ENCODE peak calls at places on chromosomes 12 and 14, in ten cellular contexts. One of them, this sample, is unnamed.

GRCh38 chr14:30966415-30967363 is 58.8 kb upstream of the AP4S1 start:
- DNase-seq in thoracic aorta: no peak
- DNase-seq in HFFc6: peak; percentile 97
- DNase-seq in HCT116: peak; percentile 86
- DNase-seq in endothelial cell: no peak
- DNase-seq in lower leg skin: no peak
- DNase-seq in NB4: peak; percentile 56
- DNase-seq in DND-41: no peak
- DNase-seq in choroid plexus epithelial cell: peak; percentile 16
- DNase-seq in psoas muscle: no peak
- DNase-seq in this sample: no peak

GRCh38 chr12:130826151-130826801 is 12.8 kb downstream of the STX2 start:
- DNase-seq in thoracic aorta: no peak
- DNase-seq in HFFc6: peak; percentile 64
- DNase-seq in HCT116: no peak
- DNase-seq in endothelial cell: peak; percentile 71
- DNase-seq in lower leg skin: no peak
- DNase-seq in NB4: peak; percentile 80
- DNase-seq in DND-41: peak; percentile 61
- DNase-seq in choroid plexus epithelial cell: peak; percentile 78
- DNase-seq in psoas muscle: peak; percentile 40
- DNase-seq in this sample: peak; percentile 45

GRCh38 chr14:101349108-101349507 is 212.2 kb upstream of the DIO3 start:
- DNase-seq in thoracic aorta: no peak
- DNase-seq in HFFc6: no peak
- DNase-seq in HCT116: no peak
- DNase-seq in endothelial cell: no peak
- DNase-seq in lower leg skin: no peak
- DNase-seq in NB4: no peak
- DNase-seq in DND-41: no peak
- DNase-seq in choroid plexus epithelial cell: no peak
- DNase-seq in psoas muscle: no peak
- DNase-seq in this sample: no peak

GRCh38 chr14:77730976-77731497 is 23.1 kb downstream of the SLIRP start:
- DNase-seq in thoracic aorta: no peak
- DNase-seq in HFFc6: peak; percentile 48
- DNase-seq in HCT116: no peak
- DNase-seq in endothelial cell: no peak
- DNase-seq in lower leg skin: no peak
- DNase-seq in NB4: no peak
- DNase-seq in DND-41: no peak
- DNase-seq in choroid plexus epithelial cell: peak; percentile 13
- DNase-seq in psoas muscle: no peak
- DNase-seq in this sample: no peak

GRCh38 chr12:5395443-5396401 is 36.2 kb upstream of the NTF3 start:
- DNase-seq in thoracic aorta: no peak
- DNase-seq in HFFc6: no peak
- DNase-seq in HCT116: no peak
- DNase-seq in endothelial cell: no peak
- DNase-seq in lower leg skin: no peak
- DNase-seq in NB4: no peak
- DNase-seq in DND-41: no peak
- DNase-seq in choroid plexus epithelial cell: no peak
- DNase-seq in psoas muscle: no peak
- DNase-seq in this sample: no peak

GRCh38 chr14:75515631-75515999 is 6.7 kb upstream of the BATF start:
- DNase-seq in thoracic aorta: no peak
- DNase-seq in HFFc6: no peak
- DNase-seq in HCT116: no peak
- DNase-seq in endothelial cell: no peak
- DNase-seq in lower leg skin: no peak
- DNase-seq in NB4: peak; percentile 90
- DNase-seq in DND-41: no peak
- DNase-seq in choroid plexus epithelial cell: peak; percentile 56
- DNase-seq in psoas muscle: no peak
- DNase-seq in this sample: no peak

GRCh38 chr12:98741615-98742265 is 96.7 kb downstream of the APAF1 start:
- DNase-seq in thoracic aorta: no peak
- DNase-seq in HFFc6: no peak
- DNase-seq in HCT116: no peak
- DNase-seq in endothelial cell: no peak
- DNase-seq in lower leg skin: no peak
- DNase-seq in NB4: no peak
- DNase-seq in DND-41: no peak
- DNase-seq in choroid plexus epithelial cell: no peak
- DNase-seq in psoas muscle: no peak
- DNase-seq in this sample: no peak

GRCh38 chr12:34287437-34287836 is 265.1 kb downstream of the ALG10 start:
- DNase-seq in thoracic aorta: no peak
- DNase-seq in HFFc6: no peak
- DNase-seq in HCT116: no peak
- DNase-seq in endothelial cell: no peak
- DNase-seq in lower leg skin: no peak
- DNase-seq in NB4: no peak
- DNase-seq in DND-41: no peak
- DNase-seq in choroid plexus epithelial cell: no peak
- DNase-seq in psoas muscle: no peak
- DNase-seq in this sample: no peak

GRCh38 chr12:23911574-23911973 is 37.9 kb downstream of the SOX5 start:
- DNase-seq in thoracic aorta: no peak
- DNase-seq in HFFc6: no peak
- DNase-seq in HCT116: no peak
- DNase-seq in endothelial cell: no peak
- DNase-seq in lower leg skin: no peak
- DNase-seq in NB4: no peak
- DNase-seq in DND-41: no peak
- DNase-seq in choroid plexus epithelial cell: no peak
- DNase-seq in psoas muscle: no peak
- DNase-seq in this sample: no peak

GRCh38 chr14:67358914-67359313 is 690 bp downstream of the ATP6V1D start:
- DNase-seq in thoracic aorta: no peak
- DNase-seq in HFFc6: no peak
- DNase-seq in HCT116: no peak
- DNase-seq in endothelial cell: no peak
- DNase-seq in lower leg skin: no peak
- DNase-seq in NB4: peak; percentile 7
- DNase-seq in DND-41: no peak
- DNase-seq in choroid plexus epithelial cell: no peak
- DNase-seq in psoas muscle: no peak
- DNase-seq in this sample: no peak

GRCh38 chr14:92670177-92670576 is 78.2 kb downstream of the LGMN start:
- DNase-seq in thoracic aorta: no peak
- DNase-seq in HFFc6: peak; percentile 64
- DNase-seq in HCT116: no peak
- DNase-seq in endothelial cell: no peak
- DNase-seq in lower leg skin: no peak
- DNase-seq in NB4: peak; percentile 52
- DNase-seq in DND-41: peak; percentile 16
- DNase-seq in choroid plexus epithelial cell: peak; percentile 74
- DNase-seq in psoas muscle: peak; percentile 21
- DNase-seq in this sample: no peak

GRCh38 chr14:36515896-36516718 is 3.9 kb downstream of the NKX2-1 start:
- DNase-seq in thoracic aorta: no peak
- DNase-seq in HFFc6: no peak
- DNase-seq in HCT116: no peak
- DNase-seq in endothelial cell: no peak
- DNase-seq in lower leg skin: no peak
- DNase-seq in NB4: no peak
- DNase-seq in DND-41: no peak
- DNase-seq in choroid plexus epithelial cell: no peak
- DNase-seq in psoas muscle: no peak
- DNase-seq in this sample: no peak

GRCh38 chr12:115871714-115872113 is 405.8 kb downstream of the MED13L start:
- DNase-seq in thoracic aorta: no peak
- DNase-seq in HFFc6: peak; percentile 34
- DNase-seq in HCT116: peak; percentile 58
- DNase-seq in endothelial cell: peak; percentile 41
- DNase-seq in lower leg skin: no peak
- DNase-seq in NB4: peak; percentile 64
- DNase-seq in DND-41: peak; percentile 20
- DNase-seq in choroid plexus epithelial cell: peak; percentile 57
- DNase-seq in psoas muscle: no peak
- DNase-seq in this sample: no peak

GRCh38 chr12:131908082-131908715 is 13.8 kb downstream of the ULK1 start:
- DNase-seq in thoracic aorta: no peak
- DNase-seq in HFFc6: no peak
- DNase-seq in HCT116: no peak
- DNase-seq in endothelial cell: no peak
- DNase-seq in lower leg skin: no peak
- DNase-seq in NB4: no peak
- DNase-seq in DND-41: no peak
- DNase-seq in choroid plexus epithelial cell: no peak
- DNase-seq in psoas muscle: no peak
- DNase-seq in this sample: no peak

GRCh38 chr12:107564946-107565345 is 120.7 kb upstream of the PWP1 start:
- DNase-seq in thoracic aorta: no peak
- DNase-seq in HFFc6: no peak
- DNase-seq in HCT116: peak; percentile 7
- DNase-seq in endothelial cell: peak; percentile 33
- DNase-seq in lower leg skin: no peak
- DNase-seq in NB4: peak; percentile 34
- DNase-seq in DND-41: no peak
- DNase-seq in choroid plexus epithelial cell: peak; percentile 72
- DNase-seq in psoas muscle: no peak
- DNase-seq in this sample: no peak

GRCh38 chr12:107536613-107537012 is 149.0 kb upstream of the PWP1 start:
- DNase-seq in thoracic aorta: no peak
- DNase-seq in HFFc6: no peak
- DNase-seq in HCT116: no peak
- DNase-seq in endothelial cell: no peak
- DNase-seq in lower leg skin: no peak
- DNase-seq in NB4: no peak
- DNase-seq in DND-41: no peak
- DNase-seq in choroid plexus epithelial cell: peak; percentile 28
- DNase-seq in psoas muscle: no peak
- DNase-seq in this sample: no peak

GRCh38 chr12:110844551-110845395 is 2.0 kb upstream of the CCDC63 start:
- DNase-seq in thoracic aorta: peak; percentile 38
- DNase-seq in HFFc6: no peak
- DNase-seq in HCT116: no peak
- DNase-seq in endothelial cell: no peak
- DNase-seq in lower leg skin: peak; percentile 15
- DNase-seq in NB4: no peak
- DNase-seq in DND-41: no peak
- DNase-seq in choroid plexus epithelial cell: no peak
- DNase-seq in psoas muscle: peak; percentile 50
- DNase-seq in this sample: no peak

GRCh38 chr12:56359851-56360767 is at the start of gene STAT2:
- DNase-seq in thoracic aorta: peak; percentile 96
- DNase-seq in HFFc6: peak; percentile 100
- DNase-seq in HCT116: peak; percentile 100
- DNase-seq in endothelial cell: peak; percentile 97
- DNase-seq in lower leg skin: peak; percentile 99
- DNase-seq in NB4: peak; percentile 100
- DNase-seq in DND-41: peak; percentile 100
- DNase-seq in choroid plexus epithelial cell: peak; percentile 100
- DNase-seq in psoas muscle: peak; percentile 99
- DNase-seq in this sample: peak; percentile 81
- TF ChIP-seq CTCF in thoracic aorta: no peak
- TF ChIP-seq CTCF in HFFc6: no peak
- TF ChIP-seq CTCF in HCT116: no peak
- TF ChIP-seq CTCF in endothelial cell: no peak
- TF ChIP-seq CTCF in lower leg skin: no peak
- TF ChIP-seq CTCF in NB4: no peak
- TF ChIP-seq CTCF in DND-41: no peak
- TF ChIP-seq CTCF in choroid plexus epithelial cell: no peak
- TF ChIP-seq CTCF in psoas muscle: no peak
- TF ChIP-seq CTCF in this sample: no peak

GRCh38 chr12:67477682-67478265 is 170.8 kb upstream of the DYRK2 start:
- DNase-seq in thoracic aorta: no peak
- DNase-seq in HFFc6: no peak
- DNase-seq in HCT116: no peak
- DNase-seq in endothelial cell: no peak
- DNase-seq in lower leg skin: no peak
- DNase-seq in NB4: no peak
- DNase-seq in DND-41: no peak
- DNase-seq in choroid plexus epithelial cell: no peak
- DNase-seq in psoas muscle: no peak
- DNase-seq in this sample: no peak
- TF ChIP-seq CTCF in thoracic aorta: no peak
- TF ChIP-seq CTCF in HFFc6: no peak
- TF ChIP-seq CTCF in HCT116: no peak
- TF ChIP-seq CTCF in endothelial cell: no peak
- TF ChIP-seq CTCF in lower leg skin: no peak
- TF ChIP-seq CTCF in NB4: no peak
- TF ChIP-seq CTCF in DND-41: no peak
- TF ChIP-seq CTCF in choroid plexus epithelial cell: no peak
- TF ChIP-seq CTCF in psoas muscle: no peak
- TF ChIP-seq CTCF in this sample: no peak

GRCh38 chr12:84912191-84913142 is at the start of gene SLC6A15:
- DNase-seq in thoracic aorta: no peak
- DNase-seq in HFFc6: no peak
- DNase-seq in HCT116: no peak
- DNase-seq in endothelial cell: peak; percentile 80
- DNase-seq in lower leg skin: peak; percentile 17
- DNase-seq in NB4: no peak
- DNase-seq in DND-41: no peak
- DNase-seq in choroid plexus epithelial cell: peak; percentile 96
- DNase-seq in psoas muscle: peak; percentile 24
- DNase-seq in this sample: no peak
- TF ChIP-seq CTCF in thoracic aorta: no peak
- TF ChIP-seq CTCF in HFFc6: peak; percentile 35
- TF ChIP-seq CTCF in HCT116: no peak
- TF ChIP-seq CTCF in endothelial cell: peak; percentile 63
- TF ChIP-seq CTCF in lower leg skin: no peak
- TF ChIP-seq CTCF in NB4: no peak
- TF ChIP-seq CTCF in DND-41: no peak
- TF ChIP-seq CTCF in choroid plexus epithelial cell: peak; percentile 67
- TF ChIP-seq CTCF in psoas muscle: no peak
- TF ChIP-seq CTCF in this sample: peak; percentile 39

DNA sequence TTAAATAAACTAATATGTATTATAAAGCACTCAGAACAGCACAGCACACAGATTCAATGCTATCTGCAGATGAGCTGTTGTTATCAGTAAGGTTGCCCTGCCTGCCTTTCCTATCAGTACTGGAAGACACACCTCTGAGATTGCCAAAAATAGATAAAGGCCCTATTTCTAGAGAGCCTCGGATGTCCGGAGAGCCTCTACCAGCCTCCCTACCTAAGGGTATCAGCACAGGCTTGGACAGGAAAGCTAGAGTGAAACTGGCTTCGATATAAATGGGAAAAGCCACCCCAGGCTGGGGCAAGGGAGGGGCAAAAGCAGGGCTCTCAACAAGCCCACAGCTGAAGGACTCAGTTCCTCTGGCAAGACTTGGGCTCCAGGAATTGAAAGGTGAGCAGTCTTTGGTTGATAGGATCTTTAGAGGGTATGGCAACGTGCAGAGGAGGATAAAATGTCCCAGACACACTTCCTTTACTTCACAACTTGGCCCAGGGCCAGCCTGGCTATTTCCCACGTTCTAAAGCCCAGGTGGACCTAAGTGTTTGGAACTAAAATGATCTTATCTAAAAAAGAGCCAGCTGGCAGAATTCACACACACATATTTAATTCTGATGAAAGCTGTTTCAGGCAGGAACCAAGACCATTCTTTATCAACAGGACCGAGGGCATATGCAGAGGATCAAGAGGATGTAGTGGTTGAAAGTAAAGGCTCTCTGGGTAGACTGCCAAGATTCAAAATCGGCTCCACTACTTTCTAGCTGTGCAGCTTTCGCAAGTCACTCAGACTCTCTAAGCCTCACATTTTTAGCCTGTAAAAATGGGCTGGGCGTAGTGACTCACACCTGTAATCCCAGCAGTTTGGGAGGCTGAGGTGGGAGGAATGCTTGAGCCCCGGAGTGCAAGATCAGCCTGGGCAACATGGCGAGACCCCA is 37.8 kb upstream of the ITPR2 start:
- DNase-seq in thoracic aorta: no peak
- DNase-seq in HFFc6: peak; percentile 45
- DNase-seq in HCT116: peak; percentile 33
- DNase-seq in endothelial cell: no peak
- DNase-seq in lower leg skin: no peak
- DNase-seq in NB4: peak; percentile 85
- DNase-seq in DND-41: peak; percentile 76
- DNase-seq in choroid plexus epithelial cell: peak; percentile 70
- DNase-seq in psoas muscle: peak; percentile 29
- DNase-seq in this sample: no peak
- TF ChIP-seq CTCF in thoracic aorta: no peak
- TF ChIP-seq CTCF in HFFc6: no peak
- TF ChIP-seq CTCF in HCT116: no peak
- TF ChIP-seq CTCF in endothelial cell: no peak
- TF ChIP-seq CTCF in lower leg skin: no peak
- TF ChIP-seq CTCF in NB4: no peak
- TF ChIP-seq CTCF in DND-41: no peak
- TF ChIP-seq CTCF in choroid plexus epithelial cell: no peak
- TF ChIP-seq CTCF in psoas muscle: no peak
- TF ChIP-seq CTCF in this sample: no peak